ENCODE peak calls at places on chromosomes 11 and 22, in four cellular contexts. Y, I, C and O are unnamed samples.

GRCh38 chr11:65378928-65379638 is 3.4 kb downstream of the SLC25A45 start:
- DNase-seq in Y (no peak), I (no peak), C (no peak), O (no peak)

GRCh38 chr11:19674831-19675230 is 37.8 kb upstream of the NAV2 start:
- DNase-seq in Y (no peak), I (no peak), C (no peak), O (no peak)

GRCh38 chr11:110305169-110306018 is 9.0 kb upstream of the RDX start:
- DNase-seq in Y (no peak), I (no peak), C (no peak), O (no peak)

GRCh38 chr11:57566035-57566504 is 1.4 kb downstream of the UBE2L6 start:
- DNase-seq in Y (no peak), I (no peak), C (peak), O (no peak)

GRCh38 chr22:41822289-41823057 is 10.4 kb upstream of the SREBF2 start:
- DNase-seq in Y (peak), I (no peak), C (no peak), O (no peak)

GRCh38 chr22:42621505-42622002 is 6.9 kb upstream of the POLDIP3 start:
- DNase-seq in Y (peak), I (peak), C (peak), O (peak)

GRCh38 chr11:64438986-64439771 is 80.2 kb downstream of the RPS6KA4 start:
- DNase-seq in Y (no peak), I (no peak), C (no peak), O (no peak)

GRCh38 chr22:22171357-22172218 is 73.0 kb upstream of the VPREB1 start:
- DNase-seq in Y (no peak), I (peak), C (no peak), O (no peak)

GRCh38 chr11:765025-765801 is 12.1 kb downstream of the GATD1 start:
- DNase-seq in Y (peak), I (peak), C (peak), O (peak)

GRCh38 chr22:46262449-46263207 is 515 bp downstream of the PKDREJ start:
- DNase-seq in Y (no peak), I (peak), C (peak), O (no peak)

GRCh38 chr11:84260862-84261261 is 974.7 kb upstream of the CCDC90B start:
- DNase-seq in Y (no peak), I (no peak), C (no peak), O (no peak)

GRCh38 chr11:114270531-114271270 is 25.5 kb upstream of the NNMT start:
- DNase-seq in Y (no peak), I (no peak), C (no peak), O (no peak)

GRCh38 chr11:103807806-103808205 is 228.6 kb upstream of the DDI1 start:
- DNase-seq in Y (no peak), I (no peak), C (no peak), O (no peak)

GRCh38 chr11:125338435-125338834 is 157.6 kb downstream of the FEZ1 start:
- DNase-seq in Y (no peak), I (no peak), C (no peak), O (no peak)

GRCh38 chr22:37007666-37008065 is 11.6 kb downstream of the TST start:
- DNase-seq in Y (no peak), I (no peak), C (no peak), O (no peak)

GRCh38 chr11:102430158-102430836 is 22.3 kb downstream of the TMEM123 start:
- DNase-seq in Y (no peak), I (no peak), C (no peak), O (no peak)

GRCh38 chr11:125123947-125124633 is 12.7 kb upstream of the TMEM218 start:
- DNase-seq in Y (no peak), I (peak), C (peak), O (peak)

GRCh38 chr11:29783506-29783905 is 233.3 kb downstream of the KCNA4 start:
- DNase-seq in Y (no peak), I (no peak), C (no peak), O (no peak)

GRCh38 chr11:132770802-132771545 is 761.3 kb downstream of the OPCML start:
- DNase-seq in Y (no peak), I (no peak), C (no peak), O (no peak)

GRCh38 chr11:19659529-19659928 is 53.1 kb upstream of the NAV2 start:
- DNase-seq in Y (no peak), I (no peak), C (no peak), O (no peak)

GRCh38 chr11:46222485-46223251 is 54.8 kb upstream of the CREB3L1 start:
- DNase-seq in Y (no peak), I (peak), C (peak), O (no peak)

GRCh38 chr11:27028653-27029052 is 12.0 kb upstream of the BBOX1 start:
- DNase-seq in Y (no peak), I (no peak), C (no peak), O (no peak)

GRCh38 chr11:15947681-15948648 is 408.4 kb downstream of the SOX6 start:
- DNase-seq in Y (no peak), I (no peak), C (no peak), O (no peak)

GRCh38 chr11:109695696-109696095 is 273.7 kb downstream of the C11orf87 start:
- DNase-seq in Y (no peak), I (no peak), C (no peak), O (no peak)

GRCh38 chr22:38262051-38262795 is 10.6 kb downstream of the TMEM184B start:
- DNase-seq in Y (peak), I (peak), C (peak), O (no peak)

GRCh38 chr22:21766933-21767462 is 31.4 kb upstream of the YPEL1 start:
- DNase-seq in Y (peak), I (no peak), C (no peak), O (no peak)

GRCh38 chr11:73040046-73040445 is 102.1 kb downstream of the FCHSD2 start:
- DNase-seq in Y (no peak), I (no peak), C (no peak), O (no peak)

GRCh38 chr11:81869337-81870065 is 864.2 kb downstream of the FAM181B start:
- DNase-seq in Y (peak), I (no peak), C (no peak), O (no peak)

GRCh38 chr11:19938051-19938856 is 222.0 kb downstream of the DBX1 start:
- DNase-seq in Y (no peak), I (peak), C (peak), O (peak)

GRCh38 chr22:29470159-29470855 is 9.7 kb upstream of the NEFH start:
- DNase-seq in Y (peak), I (peak), C (peak), O (peak)

GRCh38 chr22:49901457-49901856 is 16.8 kb downstream of the ALG12 start:
- DNase-seq in Y (no peak), I (no peak), C (no peak), O (no peak)

GRCh38 chr11:36300651-36301050 is 4.6 kb downstream of the PRR5L start:
- DNase-seq in Y (no peak), I (no peak), C (no peak), O (no peak)

GRCh38 chr11:47413908-47414684 is 5.7 kb downstream of the SLC39A13 start:
- DNase-seq in Y (no peak), I (no peak), C (no peak), O (no peak)

GRCh38 chr22:46561435-46561905 is 24.1 kb upstream of the CELSR1 start:
- DNase-seq in Y (no peak), I (no peak), C (peak), O (no peak)

GRCh38 chr11:116707250-116707649 is 65.5 kb downstream of the BUD13 start:
- DNase-seq in Y (no peak), I (no peak), C (no peak), O (no peak)

GRCh38 chr11:203056-203944 is 3.9 kb downstream of the BET1L start:
- DNase-seq in Y (no peak), I (no peak), C (no peak), O (no peak)